ENCODE peak calls at places on chromosome 3, in ten cellular contexts. One of them, this sample, is unnamed.

GRCh38 chr3:104952587-104952986 is 414.1 kb upstream of the ALCAM start:
- DNase-seq in RWPE1: peak; percentile 45
- DNase-seq in NB4: no peak
- DNase-seq in astrocyte: peak; percentile 97
- DNase-seq in spleen: no peak
- DNase-seq in anterior cingulate cortex: no peak
- DNase-seq in A172: peak; percentile 73
- DNase-seq in OCI-LY7: no peak
- DNase-seq in activated effector memory CD4-positive, alpha-beta T cell treated with anti-CD3 and anti-CD28 coated beads, Interleukin-2, amount 50 U/mL, for 16 hours: no peak
- DNase-seq in non-pigmented ciliary epithelial cell: peak; percentile 74
- DNase-seq in this sample: no peak

GRCh38 chr3:13011369-13012227 is 61.6 kb downstream of the IQSEC1 start:
- DNase-seq in spleen: peak; percentile 97
- DNase-seq in anterior cingulate cortex: no peak
- DNase-seq in non-pigmented ciliary epithelial cell: no peak
- DNase-seq in activated effector memory CD4-positive, alpha-beta T cell treated with anti-CD3 and anti-CD28 coated beads, Interleukin-2, amount 50 U/mL, for 16 hours: peak; percentile 93
- DNase-seq in astrocyte: no peak
- DNase-seq in RWPE1: no peak
- DNase-seq in A172: no peak
- DNase-seq in OCI-LY7: peak; percentile 91
- DNase-seq in NB4: peak; percentile 93
- DNase-seq in this sample: no peak

GRCh38 chr3:126418256-126418530 is 23.5 kb downstream of the CFAP100 start:
- DNase-seq in spleen: peak; percentile 48
- DNase-seq in NB4: no peak
- DNase-seq in OCI-LY7: no peak
- DNase-seq in RWPE1: no peak
- DNase-seq in astrocyte: no peak
- DNase-seq in anterior cingulate cortex: no peak
- DNase-seq in non-pigmented ciliary epithelial cell: no peak
- DNase-seq in activated effector memory CD4-positive, alpha-beta T cell treated with anti-CD3 and anti-CD28 coated beads, Interleukin-2, amount 50 U/mL, for 16 hours: no peak
- DNase-seq in A172: no peak
- DNase-seq in this sample: no peak

GRCh38 chr3:186194451-186194811 is 85.5 kb upstream of the ETV5 start:
- DNase-seq in A172: no peak
- DNase-seq in astrocyte: no peak
- DNase-seq in RWPE1: no peak
- DNase-seq in activated effector memory CD4-positive, alpha-beta T cell treated with anti-CD3 and anti-CD28 coated beads, Interleukin-2, amount 50 U/mL, for 16 hours: no peak
- DNase-seq in anterior cingulate cortex: no peak
- DNase-seq in OCI-LY7: no peak
- DNase-seq in non-pigmented ciliary epithelial cell: no peak
- DNase-seq in spleen: no peak
- DNase-seq in NB4: no peak
- DNase-seq in this sample: no peak

GRCh38 chr3:69203631-69204314 is 81.4 kb upstream of the LMOD3 start:
- DNase-seq in NB4: no peak
- DNase-seq in spleen: no peak
- DNase-seq in RWPE1: peak; percentile 44
- DNase-seq in anterior cingulate cortex: no peak
- DNase-seq in astrocyte: no peak
- DNase-seq in OCI-LY7: no peak
- DNase-seq in activated effector memory CD4-positive, alpha-beta T cell treated with anti-CD3 and anti-CD28 coated beads, Interleukin-2, amount 50 U/mL, for 16 hours: no peak
- DNase-seq in A172: no peak
- DNase-seq in non-pigmented ciliary epithelial cell: no peak
- DNase-seq in this sample: no peak

GRCh38 chr3:138418556-138419206 is 15.7 kb upstream of the ESYT3 start:
- DNase-seq in spleen: no peak
- DNase-seq in OCI-LY7: no peak
- DNase-seq in activated effector memory CD4-positive, alpha-beta T cell treated with anti-CD3 and anti-CD28 coated beads, Interleukin-2, amount 50 U/mL, for 16 hours: no peak
- DNase-seq in RWPE1: no peak
- DNase-seq in anterior cingulate cortex: no peak
- DNase-seq in astrocyte: no peak
- DNase-seq in A172: no peak
- DNase-seq in non-pigmented ciliary epithelial cell: no peak
- DNase-seq in NB4: no peak
- DNase-seq in this sample: no peak

GRCh38 chr3:139572847-139573672 is 33.5 kb upstream of the RBP1 start:
- DNase-seq in non-pigmented ciliary epithelial cell: no peak
- DNase-seq in OCI-LY7: no peak
- DNase-seq in NB4: peak; percentile 66
- DNase-seq in A172: no peak
- DNase-seq in activated effector memory CD4-positive, alpha-beta T cell treated with anti-CD3 and anti-CD28 coated beads, Interleukin-2, amount 50 U/mL, for 16 hours: no peak
- DNase-seq in astrocyte: no peak
- DNase-seq in spleen: no peak
- DNase-seq in RWPE1: no peak
- DNase-seq in anterior cingulate cortex: no peak
- DNase-seq in this sample: no peak

GRCh38 chr3:14288833-14289451 is 110.3 kb downstream of the LSM3 start:
- DNase-seq in NB4: no peak
- DNase-seq in anterior cingulate cortex: no peak
- DNase-seq in activated effector memory CD4-positive, alpha-beta T cell treated with anti-CD3 and anti-CD28 coated beads, Interleukin-2, amount 50 U/mL, for 16 hours: no peak
- DNase-seq in RWPE1: no peak
- DNase-seq in A172: no peak
- DNase-seq in astrocyte: no peak
- DNase-seq in spleen: no peak
- DNase-seq in OCI-LY7: no peak
- DNase-seq in non-pigmented ciliary epithelial cell: no peak
- DNase-seq in this sample: no peak

GRCh38 chr3:127819086-127819485 is 3.2 kb downstream of the MGLL start:
- DNase-seq in non-pigmented ciliary epithelial cell: no peak
- DNase-seq in activated effector memory CD4-positive, alpha-beta T cell treated with anti-CD3 and anti-CD28 coated beads, Interleukin-2, amount 50 U/mL, for 16 hours: no peak
- DNase-seq in anterior cingulate cortex: no peak
- DNase-seq in astrocyte: no peak
- DNase-seq in OCI-LY7: no peak
- DNase-seq in spleen: no peak
- DNase-seq in A172: no peak
- DNase-seq in RWPE1: no peak
- DNase-seq in NB4: peak; percentile 37
- DNase-seq in this sample: no peak

GRCh38 chr3:128619146-128619890 is 31.3 kb downstream of the RPN1 start:
- DNase-seq in NB4: peak; percentile 88
- DNase-seq in RWPE1: peak; percentile 63
- DNase-seq in astrocyte: peak; percentile 62
- DNase-seq in A172: peak; percentile 82
- DNase-seq in OCI-LY7: no peak
- DNase-seq in anterior cingulate cortex: no peak
- DNase-seq in non-pigmented ciliary epithelial cell: peak; percentile 73
- DNase-seq in spleen: no peak
- DNase-seq in activated effector memory CD4-positive, alpha-beta T cell treated with anti-CD3 and anti-CD28 coated beads, Interleukin-2, amount 50 U/mL, for 16 hours: no peak
- DNase-seq in this sample: no peak

GRCh38 chr3:193903976-193904375 is 232.0 kb upstream of the HES1 start:
- DNase-seq in spleen: no peak
- DNase-seq in anterior cingulate cortex: no peak
- DNase-seq in A172: no peak
- DNase-seq in NB4: no peak
- DNase-seq in astrocyte: no peak
- DNase-seq in RWPE1: no peak
- DNase-seq in activated effector memory CD4-positive, alpha-beta T cell treated with anti-CD3 and anti-CD28 coated beads, Interleukin-2, amount 50 U/mL, for 16 hours: no peak
- DNase-seq in OCI-LY7: peak; percentile 73
- DNase-seq in non-pigmented ciliary epithelial cell: no peak
- DNase-seq in this sample: no peak

GRCh38 chr3:170724599-170724998 is 138.7 kb upstream of the SLC7A14 start:
- DNase-seq in NB4: peak; percentile 7
- DNase-seq in spleen: no peak
- DNase-seq in activated effector memory CD4-positive, alpha-beta T cell treated with anti-CD3 and anti-CD28 coated beads, Interleukin-2, amount 50 U/mL, for 16 hours: no peak
- DNase-seq in RWPE1: no peak
- DNase-seq in astrocyte: peak; percentile 92
- DNase-seq in A172: no peak
- DNase-seq in OCI-LY7: no peak
- DNase-seq in non-pigmented ciliary epithelial cell: peak; percentile 81
- DNase-seq in anterior cingulate cortex: no peak
- DNase-seq in this sample: no peak

GRCh38 chr3:100463002-100463401 is 29.4 kb upstream of the TMEM45A start:
- DNase-seq in RWPE1: peak; percentile 66
- DNase-seq in NB4: peak; percentile 66
- DNase-seq in activated effector memory CD4-positive, alpha-beta T cell treated with anti-CD3 and anti-CD28 coated beads, Interleukin-2, amount 50 U/mL, for 16 hours: no peak
- DNase-seq in anterior cingulate cortex: peak; percentile 0
- DNase-seq in astrocyte: peak; percentile 28
- DNase-seq in OCI-LY7: peak; percentile 49
- DNase-seq in A172: peak; percentile 66
- DNase-seq in non-pigmented ciliary epithelial cell: peak; percentile 30
- DNase-seq in spleen: no peak
- DNase-seq in this sample: no peak

GRCh38 chr3:182212479-182213076 is 500.9 kb downstream of the SOX2 start:
- DNase-seq in RWPE1: peak; percentile 89
- DNase-seq in NB4: no peak
- DNase-seq in spleen: no peak
- DNase-seq in OCI-LY7: no peak
- DNase-seq in astrocyte: peak; percentile 98
- DNase-seq in anterior cingulate cortex: no peak
- DNase-seq in A172: peak; percentile 99
- DNase-seq in activated effector memory CD4-positive, alpha-beta T cell treated with anti-CD3 and anti-CD28 coated beads, Interleukin-2, amount 50 U/mL, for 16 hours: no peak
- DNase-seq in non-pigmented ciliary epithelial cell: peak; percentile 83
- DNase-seq in this sample: no peak

This sample was measured in kidney.